ENCODE peak calls at places on chromosomes 13 and 19, in ten cellular contexts. P is activated CD4-positive, alpha-beta T cell treated with anti-CD3 and anti-CD28 coated beads for 24 hours; H is nephron progenitor cell; K is GM03348; Y is thoracic aorta; N is T-helper 2 cell; G is left lung; D is stimulated activated CD4-positive, alpha-beta T cell treated with anti-CD3 and anti-CD28 coated beads, Interleukin-15, amount 100 ng/mL, for 24 hours; B is activated T-helper 1 cell treated with anti-CD3 and anti-CD28 coated beads, Interleukin-12 subunit alpha, Interleukin-12 subunit beta, Interleukin-2, Interleukin-4 antibody, amounts not matched to agents 30 ng/mL and 10 ng/mL and 1 ng/mL, durations not matched to agents 14 hours and 24 hours and 36 hours; F is aorta. R is an unnamed sample.

GRCh38 chr13:97122381-97122996 is 99.6 kb upstream of the MBNL2 start:
- DNase-seq in K (peak; percentile 46), H (no peak), P (no peak), N (no peak), G (no peak), D (no peak), B (no peak), F (no peak), Y (no peak), R (peak; percentile 65)

GRCh38 chr19:18418725-18419194 is 438 bp upstream of the SSBP4 start:
- DNase-seq in K (no peak), G (peak; percentile 86), B (no peak), N (no peak), D (peak; percentile 51), F (peak; percentile 76), Y (no peak), H (no peak), P (no peak), R (no peak)

GRCh38 chr19:52248256-52248655 is 21.1 kb upstream of the ZNF766 start:
- DNase-seq in B (peak; percentile 12), P (peak; percentile 40), H (peak; percentile 6), K (peak; percentile 72), G (no peak), Y (no peak), D (peak; percentile 71), N (no peak), F (peak; percentile 73), R (peak; percentile 17)

GRCh38 chr13:74574964-74575728 is 440.9 kb upstream of the KLF12 start:
- DNase-seq in P (no peak), G (no peak), K (no peak), N (no peak), D (peak; percentile 1), F (no peak), Y (no peak), B (no peak), H (no peak), R (no peak)

GRCh38 chr19:39199025-39199424 is 2.3 kb downstream of the NCCRP1 start:
- DNase-seq in D (no peak), Y (no peak), B (no peak), F (no peak), G (no peak), H (peak; percentile 77), P (no peak), N (no peak), K (peak; percentile 65), R (peak; percentile 14)

GRCh38 chr13:76813874-76814273 is 72.3 kb downstream of the KCTD12 start:
- DNase-seq in H (no peak), K (no peak), P (no peak), B (no peak), D (no peak), G (no peak), Y (no peak), N (no peak), F (no peak), R (no peak)

GRCh38 chr19:35114656-35115537 is 726 bp upstream of the FXYD3 start:
- DNase-seq in K (peak; percentile 86), D (peak; percentile 73), B (peak; percentile 38), P (peak; percentile 59), F (peak; percentile 67), G (peak; percentile 86), H (peak; percentile 94), N (peak; percentile 34), Y (no peak), R (peak; percentile 62)

GRCh38 chr13:30569901-30570576 is 47.7 kb upstream of the USPL1 start:
- DNase-seq in K (peak; percentile 83), Y (peak; percentile 25), B (no peak), H (no peak), G (no peak), D (peak; percentile 6), N (no peak), P (no peak), F (peak; percentile 61), R (peak; percentile 39)

GRCh38 chr13:75537401-75538365 is at the start of gene COMMD6:
- DNase-seq in B (peak; percentile 60), F (peak; percentile 87), H (peak; percentile 77), K (peak; percentile 94), P (peak; percentile 45), Y (peak; percentile 8), G (peak; percentile 94), D (peak; percentile 80), N (peak; percentile 31), R (peak; percentile 60)

GRCh38 chr19:40284501-40285352 is at the start of gene AKT2:
- DNase-seq in Y (no peak), G (no peak), D (peak; percentile 64), K (peak; percentile 76), B (peak; percentile 53), N (peak; percentile 61), F (peak; percentile 75), P (peak; percentile 21), H (peak; percentile 90), R (no peak)

GRCh38 chr13:113848431-113849260 is 15.2 kb downstream of the GAS6 start:
- DNase-seq in D (no peak), F (no peak), G (peak; percentile 63), B (no peak), H (no peak), P (no peak), Y (no peak), K (no peak), N (no peak), R (no peak)

GRCh38 chr13:42478531-42479156 is 95.3 kb upstream of the TNFSF11 start:
- DNase-seq in F (no peak), G (no peak), H (no peak), B (no peak), P (no peak), K (peak; percentile 26), N (no peak), Y (no peak), D (no peak), R (no peak)

GRCh38 chr19:47663911-47664771 is 49.1 kb upstream of the EHD2 start:
- DNase-seq in P (no peak), N (no peak), D (no peak), G (no peak), F (peak; percentile 86), H (no peak), K (peak; percentile 92), B (no peak), Y (peak; percentile 68), R (peak; percentile 86)

GRCh38 chr19:44623080-44623479 is 9.7 kb downstream of the IGSF23 start:
- DNase-seq in B (no peak), G (no peak), H (no peak), P (no peak), N (no peak), D (no peak), K (peak; percentile 30), Y (no peak), F (peak; percentile 62), R (no peak)

GRCh38 chr19:29516821-29517395 is 8.9 kb upstream of the VSTM2B start:
- DNase-seq in H (no peak), P (no peak), K (no peak), Y (no peak), B (no peak), D (no peak), F (no peak), N (no peak), G (no peak), R (no peak)

GRCh38 chr13:44181938-44182337 is 191.7 kb upstream of the SERP2 start:
- DNase-seq in G (no peak), K (no peak), Y (no peak), B (no peak), N (no peak), D (no peak), P (no peak), F (no peak), H (no peak), R (no peak)

GRCh38 chr13:97653741-97654140 is 219.8 kb downstream of the RAP2A start:
- DNase-seq in D (no peak), Y (no peak), F (no peak), P (no peak), N (no peak), G (no peak), H (no peak), B (no peak), K (peak; percentile 10), R (no peak)

GRCh38 chr13:44117351-44117750 is 237.6 kb downstream of the LACC1 start:
- DNase-seq in B (no peak), H (no peak), N (no peak), Y (no peak), F (no peak), D (no peak), G (no peak), K (peak; percentile 10), P (no peak), R (no peak)

R was measured in HS-27A.